ENCODE peak calls at places on chromosomes 1 and 21, in ten cellular contexts. One of them, this sample, is unnamed.
A peak's percentile ranks its signal among the peaks of the same experiment; 100 is the strongest.

GRCh38 chr1:238592586-238592985 is 701.9 kb upstream of the ZP4 start:
- DNase-seq in activated T-cell treated with anti-CD3 and anti-CD28 coated beads, Interleukin-2, amount 50 U/mL, for 1 hour: no peak
- DNase-seq in HEK293T: no peak
- DNase-seq in hepatocyte: no peak
- DNase-seq in hepatic stellate cell: no peak
- DNase-seq in progenitor cell of endocrine pancreas: no peak
- DNase-seq in left lung: no peak
- DNase-seq in stomach: no peak
- DNase-seq in iris pigment epithelial cell: no peak
- DNase-seq in HTR-8/SVneo: no peak
- DNase-seq in this sample: no peak

GRCh38 chr1:161913482-161914140 is 110.1 kb downstream of the OLFML2B start:
- DNase-seq in hepatocyte: no peak
- DNase-seq in progenitor cell of endocrine pancreas: no peak
- DNase-seq in left lung: no peak
- DNase-seq in iris pigment epithelial cell: peak; percentile 57
- DNase-seq in HTR-8/SVneo: no peak
- DNase-seq in stomach: no peak
- DNase-seq in hepatic stellate cell: no peak
- DNase-seq in HEK293T: no peak
- DNase-seq in activated T-cell treated with anti-CD3 and anti-CD28 coated beads, Interleukin-2, amount 50 U/mL, for 1 hour: no peak
- DNase-seq in this sample: no peak

GRCh38 chr1:72023063-72023647 is 259.2 kb downstream of the NEGR1 start:
- DNase-seq in stomach: no peak
- DNase-seq in activated T-cell treated with anti-CD3 and anti-CD28 coated beads, Interleukin-2, amount 50 U/mL, for 1 hour: no peak
- DNase-seq in progenitor cell of endocrine pancreas: no peak
- DNase-seq in HTR-8/SVneo: no peak
- DNase-seq in iris pigment epithelial cell: no peak
- DNase-seq in hepatic stellate cell: no peak
- DNase-seq in left lung: no peak
- DNase-seq in hepatocyte: no peak
- DNase-seq in HEK293T: no peak
- DNase-seq in this sample: no peak

GRCh38 chr1:228894442-228894989 is 159.2 kb downstream of the RHOU start:
- DNase-seq in hepatic stellate cell: no peak
- DNase-seq in stomach: no peak
- DNase-seq in activated T-cell treated with anti-CD3 and anti-CD28 coated beads, Interleukin-2, amount 50 U/mL, for 1 hour: no peak
- DNase-seq in progenitor cell of endocrine pancreas: no peak
- DNase-seq in HTR-8/SVneo: no peak
- DNase-seq in hepatocyte: no peak
- DNase-seq in left lung: no peak
- DNase-seq in iris pigment epithelial cell: no peak
- DNase-seq in HEK293T: no peak
- DNase-seq in this sample: no peak

GRCh38 chr1:200866521-200866920 is 6.3 kb upstream of the GPR25 start:
- DNase-seq in left lung: no peak
- DNase-seq in hepatic stellate cell: no peak
- DNase-seq in activated T-cell treated with anti-CD3 and anti-CD28 coated beads, Interleukin-2, amount 50 U/mL, for 1 hour: no peak
- DNase-seq in HTR-8/SVneo: no peak
- DNase-seq in hepatocyte: no peak
- DNase-seq in stomach: no peak
- DNase-seq in HEK293T: no peak
- DNase-seq in progenitor cell of endocrine pancreas: no peak
- DNase-seq in iris pigment epithelial cell: peak; percentile 38
- DNase-seq in this sample: no peak

GRCh38 chr21:34790341-34790740 is 121.5 kb downstream of the CLIC6 start:
- DNase-seq in hepatic stellate cell: no peak
- DNase-seq in hepatocyte: no peak
- DNase-seq in HEK293T: no peak
- DNase-seq in activated T-cell treated with anti-CD3 and anti-CD28 coated beads, Interleukin-2, amount 50 U/mL, for 1 hour: no peak
- DNase-seq in iris pigment epithelial cell: no peak
- DNase-seq in left lung: no peak
- DNase-seq in stomach: no peak
- DNase-seq in HTR-8/SVneo: no peak
- DNase-seq in progenitor cell of endocrine pancreas: no peak
- DNase-seq in this sample: no peak

GRCh38 chr1:31712041-31712440 is 8.2 kb upstream of the COL16A1 start:
- DNase-seq in HEK293T: no peak
- DNase-seq in HTR-8/SVneo: no peak
- DNase-seq in progenitor cell of endocrine pancreas: no peak
- DNase-seq in hepatic stellate cell: no peak
- DNase-seq in left lung: no peak
- DNase-seq in hepatocyte: no peak
- DNase-seq in activated T-cell treated with anti-CD3 and anti-CD28 coated beads, Interleukin-2, amount 50 U/mL, for 1 hour: no peak
- DNase-seq in stomach: no peak
- DNase-seq in iris pigment epithelial cell: peak; percentile 52
- DNase-seq in this sample: no peak

GRCh38 chr1:217418241-217418840 is 212.5 kb downstream of the GPATCH2 start:
- DNase-seq in hepatocyte: no peak
- DNase-seq in stomach: no peak
- DNase-seq in hepatic stellate cell: no peak
- DNase-seq in HEK293T: no peak
- DNase-seq in progenitor cell of endocrine pancreas: no peak
- DNase-seq in left lung: peak; percentile 46
- DNase-seq in activated T-cell treated with anti-CD3 and anti-CD28 coated beads, Interleukin-2, amount 50 U/mL, for 1 hour: no peak
- DNase-seq in iris pigment epithelial cell: no peak
- DNase-seq in HTR-8/SVneo: no peak
- DNase-seq in this sample: no peak

GRCh38 chr1:172390620-172391491 is 29.6 kb upstream of the C1orf105 start:
- DNase-seq in hepatic stellate cell: peak; percentile 23
- DNase-seq in hepatocyte: peak; percentile 37
- DNase-seq in activated T-cell treated with anti-CD3 and anti-CD28 coated beads, Interleukin-2, amount 50 U/mL, for 1 hour: no peak
- DNase-seq in progenitor cell of endocrine pancreas: no peak
- DNase-seq in HTR-8/SVneo: no peak
- DNase-seq in HEK293T: no peak
- DNase-seq in stomach: no peak
- DNase-seq in iris pigment epithelial cell: no peak
- DNase-seq in left lung: no peak
- DNase-seq in this sample: no peak

GRCh38 chr1:19045898-19046889 is 89.7 kb upstream of the IFFO2 start:
- DNase-seq in iris pigment epithelial cell: no peak
- DNase-seq in HTR-8/SVneo: no peak
- DNase-seq in hepatocyte: no peak
- DNase-seq in left lung: no peak
- DNase-seq in activated T-cell treated with anti-CD3 and anti-CD28 coated beads, Interleukin-2, amount 50 U/mL, for 1 hour: no peak
- DNase-seq in progenitor cell of endocrine pancreas: no peak
- DNase-seq in hepatic stellate cell: no peak
- DNase-seq in HEK293T: no peak
- DNase-seq in stomach: no peak
- DNase-seq in this sample: no peak

GRCh38 chr1:40903106-40903505 is 40.9 kb upstream of the CITED4 start:
- DNase-seq in iris pigment epithelial cell: no peak
- DNase-seq in HTR-8/SVneo: no peak
- DNase-seq in HEK293T: no peak
- DNase-seq in progenitor cell of endocrine pancreas: no peak
- DNase-seq in hepatocyte: no peak
- DNase-seq in left lung: no peak
- DNase-seq in stomach: no peak
- DNase-seq in activated T-cell treated with anti-CD3 and anti-CD28 coated beads, Interleukin-2, amount 50 U/mL, for 1 hour: no peak
- DNase-seq in hepatic stellate cell: no peak
- DNase-seq in this sample: no peak

GRCh38 chr1:14996133-14997050 is 157.2 kb upstream of the TMEM51 start:
- DNase-seq in hepatic stellate cell: peak; percentile 97
- DNase-seq in stomach: no peak
- DNase-seq in HTR-8/SVneo: peak; percentile 83
- DNase-seq in hepatocyte: peak; percentile 52
- DNase-seq in iris pigment epithelial cell: peak; percentile 62
- DNase-seq in progenitor cell of endocrine pancreas: no peak
- DNase-seq in activated T-cell treated with anti-CD3 and anti-CD28 coated beads, Interleukin-2, amount 50 U/mL, for 1 hour: no peak
- DNase-seq in HEK293T: no peak
- DNase-seq in left lung: peak; percentile 64
- DNase-seq in this sample: no peak

GRCh38 chr1:198179556-198179981 is 22.8 kb downstream of the NEK7 start:
- DNase-seq in iris pigment epithelial cell: peak; percentile 61
- DNase-seq in activated T-cell treated with anti-CD3 and anti-CD28 coated beads, Interleukin-2, amount 50 U/mL, for 1 hour: no peak
- DNase-seq in hepatocyte: peak; percentile 15
- DNase-seq in progenitor cell of endocrine pancreas: no peak
- DNase-seq in HEK293T: no peak
- DNase-seq in left lung: no peak
- DNase-seq in hepatic stellate cell: no peak
- DNase-seq in HTR-8/SVneo: no peak
- DNase-seq in stomach: no peak
- DNase-seq in this sample: no peak

GRCh38 chr1:184791199-184791935 is 36.7 kb upstream of the EDEM3 start:
- DNase-seq in stomach: no peak
- DNase-seq in progenitor cell of endocrine pancreas: no peak
- DNase-seq in HEK293T: no peak
- DNase-seq in hepatocyte: no peak
- DNase-seq in HTR-8/SVneo: no peak
- DNase-seq in hepatic stellate cell: peak; percentile 15
- DNase-seq in activated T-cell treated with anti-CD3 and anti-CD28 coated beads, Interleukin-2, amount 50 U/mL, for 1 hour: no peak
- DNase-seq in left lung: no peak
- DNase-seq in iris pigment epithelial cell: peak; percentile 68
- DNase-seq in this sample: no peak

GRCh38 chr1:7366286-7366954 is 404.7 kb upstream of the VAMP3 start:
- DNase-seq in hepatocyte: no peak
- DNase-seq in left lung: no peak
- DNase-seq in iris pigment epithelial cell: no peak
- DNase-seq in progenitor cell of endocrine pancreas: no peak
- DNase-seq in HEK293T: no peak
- DNase-seq in stomach: no peak
- DNase-seq in activated T-cell treated with anti-CD3 and anti-CD28 coated beads, Interleukin-2, amount 50 U/mL, for 1 hour: no peak
- DNase-seq in hepatic stellate cell: no peak
- DNase-seq in HTR-8/SVneo: no peak
- DNase-seq in this sample: no peak

GRCh38 chr1:145720556-145720877 is 1.2 kb downstream of the CD160 start:
- DNase-seq in hepatocyte: peak; percentile 17
- DNase-seq in HTR-8/SVneo: peak; percentile 56
- DNase-seq in stomach: no peak
- DNase-seq in activated T-cell treated with anti-CD3 and anti-CD28 coated beads, Interleukin-2, amount 50 U/mL, for 1 hour: no peak
- DNase-seq in hepatic stellate cell: peak; percentile 67
- DNase-seq in left lung: no peak
- DNase-seq in progenitor cell of endocrine pancreas: no peak
- DNase-seq in HEK293T: no peak
- DNase-seq in iris pigment epithelial cell: peak; percentile 67
- DNase-seq in this sample: no peak

GRCh38 chr1:182303778-182304177 is 87.8 kb downstream of the GLUL start:
- DNase-seq in progenitor cell of endocrine pancreas: no peak
- DNase-seq in hepatic stellate cell: no peak
- DNase-seq in stomach: no peak
- DNase-seq in left lung: no peak
- DNase-seq in HTR-8/SVneo: no peak
- DNase-seq in HEK293T: no peak
- DNase-seq in hepatocyte: no peak
- DNase-seq in iris pigment epithelial cell: no peak
- DNase-seq in activated T-cell treated with anti-CD3 and anti-CD28 coated beads, Interleukin-2, amount 50 U/mL, for 1 hour: no peak
- DNase-seq in this sample: no peak

GRCh38 chr1:27519341-27520258 is 29.6 kb upstream of the WASF2 start:
- DNase-seq in left lung: no peak
- DNase-seq in hepatic stellate cell: no peak
- DNase-seq in iris pigment epithelial cell: no peak
- DNase-seq in progenitor cell of endocrine pancreas: no peak
- DNase-seq in HTR-8/SVneo: no peak
- DNase-seq in HEK293T: no peak
- DNase-seq in stomach: no peak
- DNase-seq in activated T-cell treated with anti-CD3 and anti-CD28 coated beads, Interleukin-2, amount 50 U/mL, for 1 hour: no peak
- DNase-seq in hepatocyte: no peak
- DNase-seq in this sample: peak; percentile 57

GRCh38 chr1:236685917-236686814 is at the start of gene ACTN2:
- DNase-seq in hepatocyte: peak; percentile 86
- DNase-seq in iris pigment epithelial cell: peak; percentile 10
- DNase-seq in left lung: peak; percentile 88
- DNase-seq in HTR-8/SVneo: peak; percentile 33
- DNase-seq in hepatic stellate cell: no peak
- DNase-seq in HEK293T: peak; percentile 93
- DNase-seq in progenitor cell of endocrine pancreas: peak; percentile 39
- DNase-seq in activated T-cell treated with anti-CD3 and anti-CD28 coated beads, Interleukin-2, amount 50 U/mL, for 1 hour: peak; percentile 65
- DNase-seq in stomach: peak; percentile 55
- DNase-seq in this sample: peak; percentile 45

GRCh38 chr21:46340998-46341397 is 17.0 kb downstream of the PCNT start:
- DNase-seq in stomach: no peak
- DNase-seq in iris pigment epithelial cell: no peak
- DNase-seq in hepatic stellate cell: no peak
- DNase-seq in progenitor cell of endocrine pancreas: no peak
- DNase-seq in activated T-cell treated with anti-CD3 and anti-CD28 coated beads, Interleukin-2, amount 50 U/mL, for 1 hour: no peak
- DNase-seq in HTR-8/SVneo: no peak
- DNase-seq in left lung: peak; percentile 16
- DNase-seq in HEK293T: no peak
- DNase-seq in hepatocyte: no peak
- DNase-seq in this sample: no peak

GRCh38 chr21:39712976-39713375 is 32.0 kb upstream of the IGSF5 start:
- DNase-seq in progenitor cell of endocrine pancreas: no peak
- DNase-seq in activated T-cell treated with anti-CD3 and anti-CD28 coated beads, Interleukin-2, amount 50 U/mL, for 1 hour: no peak
- DNase-seq in left lung: no peak
- DNase-seq in hepatocyte: no peak
- DNase-seq in HEK293T: peak; percentile 22
- DNase-seq in iris pigment epithelial cell: no peak
- DNase-seq in HTR-8/SVneo: no peak
- DNase-seq in stomach: no peak
- DNase-seq in hepatic stellate cell: no peak
- DNase-seq in this sample: no peak

This sample was measured in neural crest cell.